ENCODE peak calls at places on chromosomes 4 and X, in five cellular contexts. One of them, this sample, is unnamed.

GRCh38 chr4:105894570-105895323 is 524 bp upstream of the NPNT start:
- DNase-seq in WERI-Rb-1: peak; percentile 78
- DNase-seq in RWPE1: peak; percentile 21
- DNase-seq in A549: no peak
- DNase-seq in prostate gland: peak; percentile 48
- DNase-seq in this sample: no peak

GRCh38 chr4:88018471-88018870 is 11.0 kb downstream of the PKD2 start:
- DNase-seq in WERI-Rb-1: no peak
- DNase-seq in RWPE1: no peak
- DNase-seq in A549: no peak
- DNase-seq in prostate gland: no peak
- DNase-seq in this sample: no peak

GRCh38 chr4:39712819-39713607 is 15.1 kb downstream of the UBE2K start:
- DNase-seq in WERI-Rb-1: no peak
- DNase-seq in RWPE1: no peak
- DNase-seq in A549: no peak
- DNase-seq in prostate gland: no peak
- DNase-seq in this sample: peak; percentile 38

GRCh38 chr4:52659016-52659721 is at the start of gene USP46:
- DNase-seq in WERI-Rb-1: peak; percentile 39
- DNase-seq in RWPE1: peak; percentile 80
- DNase-seq in A549: peak; percentile 43
- DNase-seq in prostate gland: peak; percentile 67
- DNase-seq in this sample: no peak

GRCh38 chr4:10180927-10181744 is 64.5 kb upstream of the WDR1 start:
- DNase-seq in WERI-Rb-1: no peak
- DNase-seq in RWPE1: no peak
- DNase-seq in A549: no peak
- DNase-seq in prostate gland: no peak
- DNase-seq in this sample: no peak

GRCh38 chr4:72351521-72351920 is 217.5 kb downstream of the ADAMTS3 start:
- DNase-seq in WERI-Rb-1: no peak
- DNase-seq in RWPE1: no peak
- DNase-seq in A549: no peak
- DNase-seq in prostate gland: no peak
- DNase-seq in this sample: peak; percentile 83

GRCh38 chrX:45505214-45505613 is 304.5 kb upstream of the DIPK2B start:
- DNase-seq in WERI-Rb-1: no peak
- DNase-seq in RWPE1: no peak
- DNase-seq in A549: no peak
- DNase-seq in prostate gland: no peak
- DNase-seq in this sample: no peak

GRCh38 chr4:41369680-41370079 is 113.0 kb downstream of the UCHL1 start:
- DNase-seq in WERI-Rb-1: no peak
- DNase-seq in RWPE1: no peak
- DNase-seq in A549: no peak
- DNase-seq in prostate gland: peak; percentile 51
- DNase-seq in this sample: no peak

GRCh38 chrX:97400492-97400891 is 516.8 kb downstream of the RPA4 start:
- DNase-seq in WERI-Rb-1: no peak
- DNase-seq in RWPE1: no peak
- DNase-seq in A549: no peak
- DNase-seq in prostate gland: no peak
- DNase-seq in this sample: peak; percentile 53

GRCh38 chrX:107398115-107398514 is 51.3 kb upstream of the FRMPD3 start:
- DNase-seq in WERI-Rb-1: no peak
- DNase-seq in RWPE1: no peak
- DNase-seq in A549: no peak
- DNase-seq in prostate gland: no peak
- DNase-seq in this sample: no peak

GRCh38 chr4:101157415-101158135 is 189.8 kb downstream of the PPP3CA start:
- DNase-seq in WERI-Rb-1: no peak
- DNase-seq in RWPE1: no peak
- DNase-seq in A549: no peak
- DNase-seq in prostate gland: no peak
- DNase-seq in this sample: no peak

GRCh38 chr4:54746228-54746627 is 88.5 kb downstream of the KIT start:
- DNase-seq in WERI-Rb-1: no peak
- DNase-seq in RWPE1: no peak
- DNase-seq in A549: no peak
- DNase-seq in prostate gland: no peak
- DNase-seq in this sample: no peak

GRCh38 chrX:134670241-134670811 is 12.1 kb upstream of the PLAC1 start:
- DNase-seq in WERI-Rb-1: no peak
- DNase-seq in RWPE1: peak; percentile 65
- DNase-seq in A549: peak; percentile 78
- DNase-seq in prostate gland: no peak
- DNase-seq in this sample: no peak

GRCh38 chr4:105520819-105521790 is 31.3 kb upstream of the ARHGEF38 start:
- DNase-seq in WERI-Rb-1: peak; percentile 57
- DNase-seq in RWPE1: peak; percentile 53
- DNase-seq in A549: peak; percentile 21
- DNase-seq in prostate gland: peak; percentile 46
- DNase-seq in this sample: no peak

GRCh38 chr4:10781805-10782204 is 97.2 kb upstream of the CLNK start:
- DNase-seq in WERI-Rb-1: no peak
- DNase-seq in RWPE1: no peak
- DNase-seq in A549: no peak
- DNase-seq in prostate gland: no peak
- DNase-seq in this sample: no peak

GRCh38 chrX:55801811-55802210 is 84.3 kb downstream of the RRAGB start:
- DNase-seq in WERI-Rb-1: no peak
- DNase-seq in RWPE1: no peak
- DNase-seq in A549: no peak
- DNase-seq in prostate gland: peak; percentile 3
- DNase-seq in this sample: no peak

GRCh38 chr4:127249066-127249766 is 383.5 kb upstream of the INTU start:
- DNase-seq in WERI-Rb-1: no peak
- DNase-seq in RWPE1: no peak
- DNase-seq in A549: no peak
- DNase-seq in prostate gland: no peak
- DNase-seq in this sample: no peak

GRCh38 chr4:160848489-160848888 is 1315.3 kb downstream of the FSTL5 start:
- DNase-seq in WERI-Rb-1: no peak
- DNase-seq in RWPE1: no peak
- DNase-seq in A549: no peak
- DNase-seq in prostate gland: no peak
- DNase-seq in this sample: no peak

GRCh38 chr4:107083-107443 is 17.2 kb upstream of the ZNF718 start:
- DNase-seq in WERI-Rb-1: no peak
- DNase-seq in RWPE1: no peak
- DNase-seq in A549: no peak
- DNase-seq in prostate gland: no peak
- DNase-seq in this sample: no peak

GRCh38 chrX:45623266-45623665 is 422.6 kb upstream of the DIPK2B start:
- DNase-seq in WERI-Rb-1: no peak
- DNase-seq in RWPE1: no peak
- DNase-seq in A549: no peak
- DNase-seq in prostate gland: no peak
- DNase-seq in this sample: peak; percentile 43

GRCh38 chr4:139589619-139590018 is 33.6 kb upstream of the SETD7 start:
- DNase-seq in WERI-Rb-1: no peak
- DNase-seq in RWPE1: no peak
- DNase-seq in A549: no peak
- DNase-seq in prostate gland: no peak
- DNase-seq in this sample: no peak

GRCh38 chr4:118981839-118982381 is 93.3 kb downstream of the SYNPO2 start:
- DNase-seq in WERI-Rb-1: peak; percentile 64
- DNase-seq in RWPE1: peak; percentile 68
- DNase-seq in A549: peak; percentile 50
- DNase-seq in prostate gland: peak; percentile 65
- DNase-seq in this sample: no peak

GRCh38 chrX:24466025-24466424 is 939 bp downstream of the PDK3 start:
- DNase-seq in WERI-Rb-1: no peak
- DNase-seq in RWPE1: no peak
- DNase-seq in A549: no peak
- DNase-seq in prostate gland: no peak
- DNase-seq in this sample: no peak

GRCh38 chr4:71553605-71554004 is 214.8 kb downstream of the SLC4A4 start:
- DNase-seq in WERI-Rb-1: no peak
- DNase-seq in RWPE1: peak; percentile 13
- DNase-seq in A549: no peak
- DNase-seq in prostate gland: no peak
- DNase-seq in this sample: no peak

GRCh38 chr4:17230727-17231126 is 281.2 kb downstream of the QDPR start:
- DNase-seq in WERI-Rb-1: no peak
- DNase-seq in RWPE1: no peak
- DNase-seq in A549: no peak
- DNase-seq in prostate gland: no peak
- DNase-seq in this sample: no peak

DNA sequence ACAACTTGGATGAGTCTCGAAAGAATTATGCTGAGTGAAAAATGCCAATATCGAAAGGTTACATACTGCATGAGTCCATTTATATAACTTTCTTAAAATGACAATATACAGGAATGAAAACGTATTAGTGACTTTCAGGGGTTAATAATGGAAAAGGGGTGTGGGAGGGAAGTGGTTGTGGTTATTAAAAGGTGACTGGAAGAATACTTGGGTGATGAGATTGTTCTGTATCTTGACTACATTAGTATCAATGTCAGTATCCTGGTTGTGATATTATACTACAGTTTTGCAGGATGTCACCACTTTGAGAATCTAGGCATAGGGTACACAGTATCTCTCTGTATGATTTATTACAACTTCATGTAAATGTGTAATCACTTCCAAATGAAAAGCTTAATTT is 204.5 kb downstream of the DTHD1 start:
- DNase-seq in WERI-Rb-1: no peak
- DNase-seq in RWPE1: no peak
- DNase-seq in A549: no peak
- DNase-seq in prostate gland: no peak
- DNase-seq in this sample: no peak
- TF ChIP-seq CTCF in WERI-Rb-1: no peak
- TF ChIP-seq CTCF in RWPE1: no peak
- TF ChIP-seq CTCF in A549: no peak
- TF ChIP-seq CTCF in prostate gland: no peak
- TF ChIP-seq CTCF in this sample: no peak

DNA sequence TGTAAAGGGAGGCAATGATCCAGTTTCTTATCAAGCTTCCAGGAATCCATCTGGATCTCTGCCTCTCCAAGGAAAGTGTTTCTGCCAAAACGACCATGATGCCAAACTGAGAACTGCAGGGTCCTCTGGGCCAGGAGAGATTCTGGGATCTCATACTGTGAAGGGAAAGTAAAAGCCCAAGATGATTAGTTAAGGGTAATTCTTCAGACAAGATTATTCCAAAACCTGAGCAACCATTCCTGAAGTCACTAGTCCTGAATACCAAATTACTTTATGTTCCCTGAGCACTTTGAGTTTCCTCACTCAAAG is 42.0 kb downstream of the SRPX2 start:
- DNase-seq in WERI-Rb-1: no peak
- DNase-seq in RWPE1: no peak
- DNase-seq in A549: no peak
- DNase-seq in prostate gland: no peak
- DNase-seq in this sample: no peak
- TF ChIP-seq CTCF in WERI-Rb-1: no peak
- TF ChIP-seq CTCF in RWPE1: no peak
- TF ChIP-seq CTCF in A549: no peak
- TF ChIP-seq CTCF in prostate gland: no peak
- TF ChIP-seq CTCF in this sample: no peak

GRCh38 chr4:8176547-8177399 is 18.2 kb upstream of the ABLIM2 start:
- DNase-seq in WERI-Rb-1: peak; percentile 64
- DNase-seq in RWPE1: peak; percentile 53
- DNase-seq in A549: peak; percentile 73
- DNase-seq in prostate gland: no peak
- DNase-seq in this sample: no peak
- TF ChIP-seq CTCF in WERI-Rb-1: peak; percentile 99
- TF ChIP-seq CTCF in RWPE1: peak; percentile 98
- TF ChIP-seq CTCF in A549: peak; percentile 69
- TF ChIP-seq CTCF in prostate gland: peak; percentile 40
- TF ChIP-seq CTCF in this sample: peak; percentile 87

GRCh38 chr4:182923376-182923775 is 6.2 kb upstream of the DCTD start:
- DNase-seq in WERI-Rb-1: no peak
- DNase-seq in RWPE1: no peak
- DNase-seq in A549: no peak
- DNase-seq in prostate gland: no peak
- DNase-seq in this sample: no peak

GRCh38 chr4:182924497-182924896 is 7.3 kb upstream of the DCTD start:
- DNase-seq in WERI-Rb-1: no peak
- DNase-seq in RWPE1: no peak
- DNase-seq in A549: no peak
- DNase-seq in prostate gland: no peak
- DNase-seq in this sample: no peak

GRCh38 chr4:182927505-182927904 is 10.3 kb upstream of the DCTD start:
- DNase-seq in WERI-Rb-1: no peak
- DNase-seq in RWPE1: no peak
- DNase-seq in A549: no peak
- DNase-seq in prostate gland: no peak
- DNase-seq in this sample: no peak

GRCh38 chr4:182923796-182924365 is 6.7 kb upstream of the DCTD start:
- DNase-seq in WERI-Rb-1: no peak
- DNase-seq in RWPE1: no peak
- DNase-seq in A549: no peak
- DNase-seq in prostate gland: no peak
- DNase-seq in this sample: no peak

DNA sequence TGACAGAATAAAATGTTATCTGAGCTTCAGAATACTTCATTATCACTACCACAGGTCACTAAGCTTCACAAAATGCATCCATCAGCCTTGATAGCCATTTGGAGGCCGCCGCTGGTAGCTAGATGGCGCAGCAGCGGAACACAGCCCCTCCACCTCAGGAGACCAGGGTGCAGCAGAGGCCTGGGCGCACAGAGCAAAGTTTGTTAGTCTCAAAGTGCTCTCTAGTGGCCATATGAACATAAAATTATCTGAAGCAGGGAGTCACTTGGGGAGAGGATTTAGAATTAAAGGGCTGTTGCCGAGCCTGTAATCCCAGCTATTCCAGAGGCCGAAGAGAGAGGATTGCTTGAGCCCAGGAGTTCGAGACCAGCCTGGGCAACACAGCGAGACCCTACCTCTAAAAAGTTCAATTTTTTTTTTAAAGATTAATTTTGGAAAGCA is 8.1 kb upstream of the DCTD start:
- DNase-seq in WERI-Rb-1: peak; percentile 94
- DNase-seq in RWPE1: peak; percentile 24
- DNase-seq in A549: peak; percentile 27
- DNase-seq in prostate gland: no peak
- DNase-seq in this sample: no peak
- TF ChIP-seq CTCF in WERI-Rb-1: peak; percentile 90
- TF ChIP-seq CTCF in RWPE1: peak; percentile 25
- TF ChIP-seq CTCF in A549: peak; percentile 72
- TF ChIP-seq CTCF in prostate gland: no peak
- TF ChIP-seq CTCF in this sample: peak; percentile 42

GRCh38 chr4:31516520-31516919 is 796.4 kb downstream of the PCDH7 start:
- DNase-seq in WERI-Rb-1: no peak
- DNase-seq in RWPE1: no peak
- DNase-seq in A549: no peak
- DNase-seq in prostate gland: no peak
- DNase-seq in this sample: no peak
- TF ChIP-seq CTCF in WERI-Rb-1: no peak
- TF ChIP-seq CTCF in RWPE1: no peak
- TF ChIP-seq CTCF in A549: no peak
- TF ChIP-seq CTCF in prostate gland: no peak
- TF ChIP-seq CTCF in this sample: no peak

GRCh38 chr4:45971108-45971507 is 152.7 kb downstream of the GABRG1 start:
- DNase-seq in WERI-Rb-1: no peak
- DNase-seq in RWPE1: peak; percentile 1
- DNase-seq in A549: no peak
- DNase-seq in prostate gland: no peak
- DNase-seq in this sample: peak; percentile 77
- TF ChIP-seq CTCF in WERI-Rb-1: no peak
- TF ChIP-seq CTCF in RWPE1: peak; percentile 11
- TF ChIP-seq CTCF in A549: no peak
- TF ChIP-seq CTCF in prostate gland: no peak
- TF ChIP-seq CTCF in this sample: peak; percentile 57

GRCh38 chrX:72554448-72555140 is 18.0 kb downstream of the HDAC8 start:
- DNase-seq in WERI-Rb-1: peak; percentile 17
- DNase-seq in RWPE1: peak; percentile 30
- DNase-seq in A549: peak; percentile 12
- DNase-seq in prostate gland: no peak
- DNase-seq in this sample: no peak
- TF ChIP-seq CTCF in WERI-Rb-1: peak; percentile 35
- TF ChIP-seq CTCF in RWPE1: no peak
- TF ChIP-seq CTCF in A549: peak; percentile 40
- TF ChIP-seq CTCF in prostate gland: no peak
- TF ChIP-seq CTCF in this sample: no peak

This sample was measured in LNCaP clone FGC.